ENCODE peak calls at places on chromosome 6, in seven cellular contexts. T is C1 segment of cervical spinal cord; M is T-helper 2 cell; U is naive thymus-derived CD4-positive, alpha-beta T cell; N is cardiac fibroblast; Y is GM12892; W is KG1. D is an unnamed sample.

GRCh38 chr6:110137924-110138887 is 41.3 kb downstream of the WASF1 start:
- DNase-seq in T (no peak), M (no peak), U (no peak), N (no peak), Y (no peak), W (no peak), D (no peak)

GRCh38 chr6:155397172-155397705 is 58.4 kb downstream of the NOX3 start:
- DNase-seq in T (no peak), M (no peak), U (no peak), N (no peak), Y (no peak), W (no peak), D (no peak)

GRCh38 chr6:13242178-13242577 is 86.2 kb downstream of the TBC1D7 start:
- DNase-seq in T (no peak), M (no peak), U (no peak), N (no peak), Y (no peak), W (no peak), D (no peak)

GRCh38 chr6:2412731-2413130 is 167.3 kb upstream of the GMDS start:
- DNase-seq in T (no peak), M (no peak), U (no peak), N (peak; percentile 24), Y (no peak), W (no peak), D (no peak)

GRCh38 chr6:11241793-11242201 is 9.3 kb upstream of the NEDD9 start:
- DNase-seq in T (no peak), M (no peak), U (no peak), N (peak; percentile 66), Y (no peak), W (no peak), D (no peak)

GRCh38 chr6:8274240-8274639 is 161.1 kb downstream of the SLC35B3 start:
- DNase-seq in T (no peak), M (no peak), U (no peak), N (no peak), Y (no peak), W (no peak), D (no peak)

GRCh38 chr6:91678679-91679078 is 1091.8 kb upstream of the MAP3K7 start:
- DNase-seq in T (no peak), M (no peak), U (no peak), N (no peak), Y (no peak), W (no peak), D (no peak)

GRCh38 chr6:89368107-89368506 is 15.6 kb upstream of the UBE2J1 start:
- DNase-seq in T (no peak), M (no peak), U (no peak), N (peak; percentile 62), Y (no peak), W (peak; percentile 50), D (no peak)

GRCh38 chr6:150025201-150025917 is at the start of gene RAET1L:
- DNase-seq in T (no peak), M (no peak), U (no peak), N (peak; percentile 37), Y (no peak), W (no peak), D (no peak)

GRCh38 chr6:34202329-34203201 is 34.1 kb upstream of the HMGA1 start:
- DNase-seq in T (no peak), M (no peak), U (no peak), N (no peak), Y (no peak), W (no peak), D (no peak)

GRCh38 chr6:143328885-143329284 is 121.6 kb downstream of the ADAT2 start:
- DNase-seq in T (no peak), M (no peak), U (no peak), N (no peak), Y (no peak), W (no peak), D (no peak)

GRCh38 chr6:31752739-31753319 is 9.6 kb upstream of the SAPCD1 start:
- DNase-seq in T (no peak), M (no peak), U (no peak), N (peak; percentile 53), Y (no peak), W (no peak), D (no peak)

GRCh38 chr6:104312851-104313250 is 546.9 kb downstream of the HACE1 start:
- DNase-seq in T (no peak), M (no peak), U (no peak), N (no peak), Y (no peak), W (no peak), D (no peak)

GRCh38 chr6:2259574-2259973 is 14.2 kb upstream of the GMDS start:
- DNase-seq in T (no peak), M (no peak), U (no peak), N (no peak), Y (no peak), W (no peak), D (no peak)

GRCh38 chr6:56851104-56851503 is 103.8 kb upstream of the BEND6 start:
- DNase-seq in T (no peak), M (no peak), U (no peak), N (no peak), Y (no peak), W (no peak), D (no peak)

GRCh38 chr6:131383421-131384411 is 189.3 kb upstream of the ARG1 start:
- DNase-seq in T (no peak), M (no peak), U (no peak), N (peak; percentile 5), Y (no peak), W (no peak), D (no peak)

GRCh38 chr6:16278048-16278724 is 39.8 kb downstream of the GMPR start:
- DNase-seq in T (no peak), M (no peak), U (no peak), N (no peak), Y (no peak), W (no peak), D (no peak)

GRCh38 chr6:7673063-7673536 is 52.8 kb upstream of the BMP6 start:
- DNase-seq in T (no peak), M (no peak), U (no peak), N (peak; percentile 70), Y (no peak), W (no peak), D (no peak)

GRCh38 chr6:36223706-36224105 is 27.2 kb downstream of the BRPF3 start:
- DNase-seq in T (no peak), M (no peak), U (no peak), N (peak; percentile 24), Y (no peak), W (no peak), D (no peak)

GRCh38 chr6:68502946-68503345 is 132.1 kb upstream of the ADGRB3 start:
- DNase-seq in T (no peak), M (no peak), U (no peak), N (no peak), Y (no peak), W (no peak), D (no peak)

GRCh38 chr6:141403827-141404226 is 728.9 kb upstream of the GJE1 start:
- DNase-seq in T (no peak), M (no peak), U (no peak), N (peak; percentile 76), Y (no peak), W (no peak), D (no peak)

GRCh38 chr6:30325873-30326445 is 768 bp upstream of the TRIM39 start:
- DNase-seq in T (no peak), M (no peak), U (peak; percentile 62), N (no peak), Y (no peak), W (peak; percentile 84), D (no peak)